ENCODE peak calls at places on chromosomes 3 and 15, in nine cellular contexts. T is lower lobe of right lung, C is left ventricle myocardium inferior, S is colonic mucosa, Z is body of pancreas, B is upper lobe of right lung, P is heart left ventricle, Y is PC-9, O is sigmoid colon. A is an unnamed sample.

GRCh38 chr3:47984089-47984759 is 32.0 kb downstream of the MAP4 start:
- DNase-seq in P (no peak), Y (peak), Z (no peak), T (no peak), O (no peak), B (no peak), S (no peak), C (no peak), A (no peak)

GRCh38 chr15:97156739-97157265 is 803.7 kb upstream of the ARRDC4 start:
- DNase-seq in Y (no peak), B (no peak), O (no peak), C (no peak), P (no peak), S (no peak), Z (no peak), T (no peak), A (no peak)

GRCh38 chr3:79019137-79019923 is 748.5 kb downstream of the ROBO1 start:
- DNase-seq in T (peak), O (peak), S (peak), C (peak), B (peak), Z (peak), P (peak), Y (peak), A (peak)

GRCh38 chr3:159229161-159229560 is 427.3 kb downstream of the MFSD1 start:
- DNase-seq in T (no peak), Z (no peak), B (no peak), P (no peak), Y (no peak), C (no peak), O (no peak), S (no peak), A (no peak)

GRCh38 chr3:48930590-48930989 is 11.9 kb downstream of the ARIH2 start:
- DNase-seq in O (no peak), T (no peak), Z (no peak), Y (no peak), P (no peak), B (no peak), C (no peak), S (no peak), A (no peak)

GRCh38 chr3:58719684-58720083 is 53.1 kb upstream of the FAM3D start:
- DNase-seq in Y (no peak), Z (no peak), T (no peak), B (no peak), P (no peak), C (no peak), S (no peak), O (no peak), A (no peak)

GRCh38 chr15:36501063-36501678 is 78.3 kb upstream of the CDIN1 start:
- DNase-seq in Y (no peak), P (peak), C (no peak), T (no peak), B (no peak), O (no peak), Z (peak), S (peak), A (no peak)

GRCh38 chr3:46609944-46610722 is 2.2 kb upstream of the FAM240A start:
- DNase-seq in Z (no peak), O (no peak), B (no peak), T (no peak), C (no peak), P (no peak), Y (no peak), S (no peak), A (no peak)

GRCh38 chr3:2099779-2100191 is 1.1 kb downstream of the CNTN4 start:
- DNase-seq in S (peak), Z (peak), T (no peak), O (no peak), C (no peak), Y (no peak), B (no peak), P (no peak), A (no peak)

GRCh38 chr3:65908588-65908987 is 130.1 kb downstream of the MAGI1 start:
- DNase-seq in P (no peak), S (no peak), B (no peak), T (no peak), Z (no peak), C (no peak), O (no peak), Y (no peak), A (no peak)

GRCh38 chr15:25852027-25852426 is 11.1 kb downstream of the ATP10A start:
- DNase-seq in Z (no peak), O (no peak), T (no peak), C (no peak), Y (no peak), P (no peak), B (no peak), S (no peak), A (no peak)

GRCh38 chr15:60859996-60860494 is 369.1 kb downstream of the RORA start:
- DNase-seq in Z (no peak), S (no peak), B (no peak), O (no peak), P (no peak), T (no peak), Y (no peak), C (no peak), A (no peak)

GRCh38 chr3:15268033-15268631 is 62.1 kb downstream of the CAPN7 start:
- DNase-seq in B (peak), C (peak), Y (peak), S (peak), Z (peak), T (peak), O (peak), P (peak), A (peak)
- H3K27ac ChIP-seq in B (peak), C (peak), Y (no peak), S (no peak), Z (no peak), T (no peak), O (peak), P (no peak), A (peak)

GRCh38 chr15:65336369-65336766 is 31.9 kb downstream of the RNU5B-1 start:
- DNase-seq in Y (no peak), S (no peak), Z (no peak), P (no peak), C (no peak), O (no peak), B (no peak), T (no peak), A (no peak)
- TF ChIP-seq CTCF in Y (no peak), S (no peak), Z (no peak), P (no peak), C (no peak), O (no peak), B (no peak), T (no peak), A (no peak)

GRCh38 chr3:160808838-160809237 is 52.8 kb downstream of the PPM1L start:
- DNase-seq in B (no peak), T (no peak), S (no peak), Z (peak), C (peak), Y (no peak), P (peak), O (peak), A (no peak)
- H3K27ac ChIP-seq in B (no peak), T (no peak), S (no peak), Z (no peak), C (peak), Y (no peak), P (peak), O (peak), A (peak)

GRCh38 chr15:68823561-68823960 is 2.9 kb upstream of the ANP32A start:
- DNase-seq in O (no peak), Z (no peak), C (no peak), B (no peak), Y (no peak), T (no peak), S (no peak), P (no peak), A (no peak)

GRCh38 chr15:68833734-68834334 is 13.1 kb upstream of the ANP32A start:
- DNase-seq in O (no peak), S (no peak), P (no peak), Y (no peak), B (no peak), T (no peak), Z (no peak), C (no peak), A (no peak)

GRCh38 chr15:68834356-68834755 is 13.7 kb upstream of the ANP32A start:
- DNase-seq in C (no peak), Z (peak), P (no peak), T (peak), B (no peak), Y (no peak), S (no peak), O (no peak), A (no peak)

GRCh38 chr15:68830141-68830540 is 9.4 kb upstream of the ANP32A start:
- DNase-seq in O (no peak), Y (no peak), B (no peak), T (no peak), P (no peak), S (no peak), Z (no peak), C (no peak), A (no peak)

GRCh38 chr15:68829068-68829467 is 8.4 kb upstream of the ANP32A start:
- DNase-seq in B (no peak), Y (no peak), Z (peak), P (no peak), T (no peak), O (no peak), C (no peak), S (no peak), A (no peak)
- TF ChIP-seq CTCF in B (peak), Y (no peak), Z (no peak), P (peak), T (peak), O (no peak), C (peak), S (peak), A (no peak)

DNA sequence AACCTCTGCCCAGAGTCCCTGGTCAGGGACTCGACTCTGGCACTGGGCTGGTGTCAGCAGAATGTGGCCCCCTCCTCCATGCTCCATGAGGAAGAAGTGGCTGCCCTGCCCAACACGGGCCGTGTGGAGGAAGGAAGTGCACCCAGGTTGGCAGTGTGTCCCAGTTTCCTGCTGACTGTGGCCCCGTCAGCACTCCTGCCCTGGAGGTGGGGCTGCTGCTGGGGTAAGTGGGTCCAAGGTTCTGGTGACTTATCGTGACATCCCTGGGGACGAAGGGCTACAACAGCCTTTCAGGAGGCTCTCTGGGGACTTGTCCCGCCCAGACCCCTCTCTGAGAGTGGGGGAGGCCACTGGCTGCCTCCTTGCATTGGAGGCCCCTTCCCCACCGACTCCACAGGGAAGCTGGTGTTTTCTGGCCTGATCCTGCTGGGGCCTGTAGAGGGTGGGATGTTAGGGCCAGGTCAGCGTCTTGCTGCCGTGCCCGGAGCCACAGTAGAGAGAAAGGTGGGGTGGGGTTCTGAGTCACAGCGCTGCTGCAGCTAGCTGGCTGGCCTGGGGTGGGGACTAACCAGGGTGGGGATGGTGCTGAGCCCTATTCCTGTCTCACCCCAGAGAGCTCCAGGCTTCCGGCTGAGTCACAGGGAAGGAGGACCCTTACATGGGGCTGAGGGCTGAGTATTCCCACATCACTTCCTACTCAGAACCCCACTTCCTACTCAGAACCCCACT is 10.5 kb downstream of the SEMA4B start:
- DNase-seq in P (no peak), C (no peak), Y (peak), Z (peak), O (no peak), S (peak), B (no peak), T (no peak), A (no peak)
- H3K27ac ChIP-seq in P (no peak), C (no peak), Y (peak), Z (peak), O (peak), S (peak), B (no peak), T (peak), A (peak)

GRCh38 chr3:115800489-115801080 is 177.3 kb downstream of the GAP43 start:
- DNase-seq in Y (peak), Z (no peak), P (no peak), S (no peak), T (no peak), B (no peak), C (no peak), O (no peak), A (no peak)
- TF ChIP-seq CTCF in Y (no peak), Z (no peak), P (no peak), S (no peak), T (no peak), B (no peak), C (no peak), O (no peak), A (no peak)

DNA sequence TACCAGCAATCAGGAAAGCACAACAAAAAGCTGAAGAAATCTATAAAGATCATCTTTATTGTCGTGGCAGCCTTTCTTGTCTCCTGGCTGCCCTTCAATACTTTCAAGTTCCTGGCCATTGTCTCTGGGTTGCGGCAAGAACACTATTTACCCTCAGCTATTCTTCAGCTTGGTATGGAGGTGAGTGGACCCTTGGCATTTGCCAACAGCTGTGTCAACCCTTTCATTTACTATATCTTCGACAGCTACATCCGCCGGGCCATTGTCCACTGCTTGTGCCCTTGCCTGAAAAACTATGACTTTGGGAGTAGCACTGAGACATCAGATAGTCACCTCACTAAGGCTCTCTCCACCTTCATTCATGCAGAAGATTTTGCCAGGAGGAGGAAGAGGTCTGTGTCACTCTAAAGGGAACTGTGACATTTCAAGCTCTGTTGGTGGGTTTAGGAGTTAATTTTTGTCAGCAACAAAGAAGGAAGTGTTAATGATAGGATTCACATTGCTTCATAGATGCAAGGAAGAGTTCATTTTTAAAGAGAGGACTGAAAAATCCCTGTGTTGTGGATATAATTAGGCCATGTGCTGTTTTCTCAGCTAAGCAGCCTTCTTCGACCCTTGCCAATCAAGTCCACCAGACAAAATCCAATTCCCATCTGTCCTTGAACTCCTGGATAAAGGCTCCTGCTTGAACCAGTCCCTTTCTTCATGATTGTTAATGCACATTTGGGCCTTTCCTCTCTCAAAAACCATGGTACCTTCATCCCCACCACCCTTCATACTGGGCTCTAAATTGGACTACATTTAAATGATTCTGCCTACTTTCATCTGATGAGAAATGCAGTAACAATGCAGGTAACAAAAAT is 1.2 kb downstream of the GPR15 start:
- DNase-seq in O (no peak), C (no peak), S (no peak), Z (no peak), T (no peak), Y (no peak), P (no peak), B (no peak), A (no peak)
- H3K27ac ChIP-seq in O (no peak), C (no peak), S (peak), Z (no peak), T (no peak), Y (no peak), P (no peak), B (no peak), A (no peak)

GRCh38 chr15:51759557-51760070 is 8.2 kb downstream of the TMOD2 start:
- DNase-seq in C (peak), S (peak), O (peak), B (peak), Y (no peak), T (peak), Z (peak), P (peak), A (no peak)
- TF ChIP-seq CTCF in C (peak), S (no peak), O (no peak), B (no peak), Y (no peak), T (no peak), Z (no peak), P (peak), A (no peak)

DNA sequence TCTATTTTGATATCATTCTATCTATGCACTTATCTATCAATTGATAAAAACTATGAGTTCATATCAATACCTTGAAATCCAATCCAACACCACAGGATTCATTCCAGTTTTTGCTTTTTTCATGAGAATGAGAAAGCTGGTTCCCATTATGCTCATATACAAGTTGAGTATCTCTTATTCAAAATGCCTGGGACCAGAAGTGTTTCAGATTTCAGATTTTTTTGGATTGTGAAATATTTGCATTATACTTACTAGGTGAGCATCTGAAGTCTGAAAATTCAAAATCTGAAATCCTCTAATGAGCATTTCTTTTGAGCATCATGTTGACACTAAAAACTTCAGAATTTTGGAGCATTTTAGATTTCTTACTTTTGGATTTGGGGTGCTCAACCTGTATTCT is 67.8 kb upstream of the DCBLD2 start:
- DNase-seq in T (no peak), P (no peak), Y (no peak), S (no peak), Z (no peak), C (no peak), O (no peak), B (no peak), A (no peak)
- H3K27ac ChIP-seq in T (no peak), P (no peak), Y (no peak), S (no peak), Z (no peak), C (no peak), O (no peak), B (no peak), A (no peak)

A was measured in coronary artery.